ENCODE peak calls at places on chromosome 14, in ten cellular contexts. One of them, this sample, is unnamed.
A peak's percentile ranks its signal among the peaks of the same experiment; 100 is the strongest.

GRCh38 chr14:21923820-21924219 is 250.2 kb upstream of the OR4E1 start:
- DNase-seq in HCT116: no peak
- DNase-seq in heart right ventricle: no peak
- DNase-seq in fibroblast of lung: no peak
- DNase-seq in CD4-positive, alpha-beta memory T cell: peak; percentile 54
- DNase-seq in dorsolateral prefrontal cortex: no peak
- DNase-seq in stomach: no peak
- DNase-seq in adrenal gland: no peak
- DNase-seq in BJ: no peak
- DNase-seq in hepatocyte: no peak
- DNase-seq in this sample: no peak

GRCh38 chr14:21016791-21017190 is 8.1 kb downstream of the NDRG2 start:
- DNase-seq in heart right ventricle: no peak
- DNase-seq in BJ: no peak
- DNase-seq in hepatocyte: no peak
- DNase-seq in dorsolateral prefrontal cortex: no peak
- DNase-seq in CD4-positive, alpha-beta memory T cell: no peak
- DNase-seq in adrenal gland: no peak
- DNase-seq in stomach: no peak
- DNase-seq in fibroblast of lung: no peak
- DNase-seq in HCT116: no peak
- DNase-seq in this sample: no peak

GRCh38 chr14:85087201-85087600 is 442.7 kb upstream of the FLRT2 start:
- DNase-seq in HCT116: no peak
- DNase-seq in stomach: no peak
- DNase-seq in heart right ventricle: no peak
- DNase-seq in BJ: no peak
- DNase-seq in CD4-positive, alpha-beta memory T cell: no peak
- DNase-seq in dorsolateral prefrontal cortex: no peak
- DNase-seq in fibroblast of lung: peak; percentile 14
- DNase-seq in adrenal gland: no peak
- DNase-seq in hepatocyte: no peak
- DNase-seq in this sample: no peak

GRCh38 chr14:95460647-95461478 is 55.6 kb downstream of the SYNE3 start:
- DNase-seq in stomach: no peak
- DNase-seq in fibroblast of lung: peak; percentile 85
- DNase-seq in dorsolateral prefrontal cortex: peak; percentile 80
- DNase-seq in BJ: no peak
- DNase-seq in adrenal gland: no peak
- DNase-seq in HCT116: peak; percentile 37
- DNase-seq in CD4-positive, alpha-beta memory T cell: no peak
- DNase-seq in heart right ventricle: no peak
- DNase-seq in hepatocyte: peak; percentile 50
- DNase-seq in this sample: peak; percentile 58

GRCh38 chr14:44979273-44979672 is 17.3 kb downstream of the TOGARAM1 start:
- DNase-seq in hepatocyte: no peak
- DNase-seq in stomach: no peak
- DNase-seq in heart right ventricle: no peak
- DNase-seq in BJ: no peak
- DNase-seq in CD4-positive, alpha-beta memory T cell: no peak
- DNase-seq in adrenal gland: no peak
- DNase-seq in fibroblast of lung: no peak
- DNase-seq in HCT116: no peak
- DNase-seq in dorsolateral prefrontal cortex: no peak
- DNase-seq in this sample: no peak

GRCh38 chr14:94689218-94689984 is 77.2 kb downstream of the SERPINA3 start:
- DNase-seq in hepatocyte: peak; percentile 87
- DNase-seq in stomach: peak; percentile 68
- DNase-seq in heart right ventricle: peak; percentile 38
- DNase-seq in BJ: no peak
- DNase-seq in fibroblast of lung: peak; percentile 48
- DNase-seq in CD4-positive, alpha-beta memory T cell: peak; percentile 9
- DNase-seq in adrenal gland: peak; percentile 65
- DNase-seq in dorsolateral prefrontal cortex: no peak
- DNase-seq in HCT116: no peak
- DNase-seq in this sample: peak; percentile 48

GRCh38 chr14:63045234-63045611 is at the start of gene KCNH5:
- DNase-seq in hepatocyte: peak; percentile 91
- DNase-seq in stomach: no peak
- DNase-seq in CD4-positive, alpha-beta memory T cell: no peak
- DNase-seq in heart right ventricle: no peak
- DNase-seq in HCT116: no peak
- DNase-seq in adrenal gland: no peak
- DNase-seq in BJ: no peak
- DNase-seq in fibroblast of lung: peak; percentile 60
- DNase-seq in dorsolateral prefrontal cortex: peak; percentile 60
- DNase-seq in this sample: no peak

GRCh38 chr14:49659526-49660455 is 24.7 kb upstream of the DNAAF2 start:
- DNase-seq in BJ: no peak
- DNase-seq in HCT116: no peak
- DNase-seq in dorsolateral prefrontal cortex: no peak
- DNase-seq in stomach: no peak
- DNase-seq in adrenal gland: no peak
- DNase-seq in fibroblast of lung: no peak
- DNase-seq in hepatocyte: no peak
- DNase-seq in CD4-positive, alpha-beta memory T cell: no peak
- DNase-seq in heart right ventricle: no peak
- DNase-seq in this sample: no peak

GRCh38 chr14:69490219-69490918 is 5.8 kb downstream of the PLEKHD1 start:
- DNase-seq in BJ: no peak
- DNase-seq in stomach: no peak
- DNase-seq in CD4-positive, alpha-beta memory T cell: no peak
- DNase-seq in hepatocyte: no peak
- DNase-seq in heart right ventricle: no peak
- DNase-seq in fibroblast of lung: no peak
- DNase-seq in dorsolateral prefrontal cortex: no peak
- DNase-seq in adrenal gland: no peak
- DNase-seq in HCT116: no peak
- DNase-seq in this sample: no peak

DNA sequence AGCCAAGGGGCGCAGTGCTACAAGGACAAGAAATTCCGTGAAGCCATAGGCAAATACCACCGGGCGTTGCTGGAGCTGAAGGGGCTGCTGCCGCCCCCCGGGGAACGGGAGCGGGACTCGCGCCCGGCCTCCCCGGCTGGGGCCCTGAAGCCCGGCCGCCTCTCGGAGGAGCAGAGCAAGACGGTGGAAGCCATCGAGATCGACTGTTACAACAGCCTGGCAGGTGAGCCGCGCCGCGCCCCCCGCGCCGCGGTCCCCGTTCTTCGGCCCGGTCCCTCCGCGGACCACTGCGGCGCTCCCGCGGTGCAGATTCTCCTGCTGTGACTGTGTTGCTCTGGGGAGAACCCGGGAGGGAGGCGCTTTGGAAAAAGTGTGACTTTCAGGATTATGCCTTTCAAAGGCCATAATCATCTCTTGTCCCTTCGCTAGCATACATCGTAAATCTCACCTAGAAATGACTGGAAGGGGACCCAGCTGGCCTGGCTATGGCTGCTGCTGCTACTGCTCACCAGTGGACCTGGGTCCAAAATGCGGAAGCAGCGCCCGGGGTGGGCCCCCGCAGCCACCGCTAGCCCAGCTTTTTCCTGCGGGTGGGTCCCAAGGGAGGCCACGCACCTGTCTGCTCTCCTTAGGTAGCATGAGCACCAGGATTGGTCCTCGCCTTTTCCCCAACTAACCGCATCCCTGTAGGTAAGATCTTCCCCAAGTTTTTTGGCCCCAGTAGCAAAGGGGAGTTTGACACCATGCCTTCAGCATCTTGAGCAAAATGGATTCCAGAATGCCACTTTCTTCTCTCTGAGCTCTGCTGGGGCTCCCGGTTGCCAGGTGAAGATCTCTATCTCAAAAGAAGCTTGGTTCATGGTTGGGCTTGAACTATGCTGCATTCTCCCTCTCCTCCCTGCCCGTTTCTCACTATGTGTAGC is 858 bp downstream of the TTC9 start:
- DNase-seq in hepatocyte: peak; percentile 47
- DNase-seq in stomach: no peak
- DNase-seq in adrenal gland: no peak
- DNase-seq in BJ: no peak
- DNase-seq in CD4-positive, alpha-beta memory T cell: peak; percentile 40
- DNase-seq in fibroblast of lung: no peak
- DNase-seq in HCT116: no peak
- DNase-seq in dorsolateral prefrontal cortex: no peak
- DNase-seq in heart right ventricle: no peak
- DNase-seq in this sample: no peak
- H3K27me3 ChIP-seq in hepatocyte: peaks cover 32% of the 10 kb centered on the region
- H3K27me3 ChIP-seq in stomach: no peaks in the 10 kb centered on the region
- H3K27me3 ChIP-seq in adrenal gland: peaks cover 5% of the 10 kb centered on the region
- H3K27me3 ChIP-seq in BJ: peaks cover 31% of the 10 kb centered on the region
- H3K27me3 ChIP-seq in CD4-positive, alpha-beta memory T cell: no peaks in the 10 kb centered on the region
- H3K27me3 ChIP-seq in fibroblast of lung: peaks cover 34% of the 10 kb centered on the region
- H3K27me3 ChIP-seq in HCT116: no peaks in the 10 kb centered on the region
- H3K27me3 ChIP-seq in dorsolateral prefrontal cortex: no peaks in the 10 kb centered on the region
- H3K27me3 ChIP-seq in heart right ventricle: peaks cover 26% of the 10 kb centered on the region
- H3K27me3 ChIP-seq in this sample: peaks cover 8% of the 10 kb centered on the region

GRCh38 chr14:91929700-91930099 is 17.8 kb downstream of the FBLN5 start:
- DNase-seq in fibroblast of lung: peak; percentile 36
- DNase-seq in hepatocyte: no peak
- DNase-seq in HCT116: no peak
- DNase-seq in adrenal gland: no peak
- DNase-seq in heart right ventricle: no peak
- DNase-seq in CD4-positive, alpha-beta memory T cell: no peak
- DNase-seq in stomach: no peak
- DNase-seq in BJ: peak; percentile 29
- DNase-seq in dorsolateral prefrontal cortex: no peak
- DNase-seq in this sample: no peak
- H3K4me3 ChIP-seq in fibroblast of lung: no peak overlapping the region
- H3K4me3 ChIP-seq in hepatocyte: no peak overlapping the region
- H3K4me3 ChIP-seq in HCT116: no peak overlapping the region
- H3K4me3 ChIP-seq in adrenal gland: no peak overlapping the region
- H3K4me3 ChIP-seq in heart right ventricle: no peak overlapping the region
- H3K4me3 ChIP-seq in CD4-positive, alpha-beta memory T cell: no peak overlapping the region
- H3K4me3 ChIP-seq in stomach: no peak overlapping the region
- H3K4me3 ChIP-seq in BJ: no peak overlapping the region
- H3K4me3 ChIP-seq in dorsolateral prefrontal cortex: no peak overlapping the region
- H3K4me3 ChIP-seq in this sample: no peak overlapping the region

GRCh38 chr14:80133457-80133856 is 77.8 kb downstream of the DIO2 start:
- DNase-seq in hepatocyte: no peak
- DNase-seq in dorsolateral prefrontal cortex: no peak
- DNase-seq in stomach: no peak
- DNase-seq in heart right ventricle: no peak
- DNase-seq in CD4-positive, alpha-beta memory T cell: no peak
- DNase-seq in BJ: no peak
- DNase-seq in HCT116: no peak
- DNase-seq in fibroblast of lung: no peak
- DNase-seq in adrenal gland: no peak
- DNase-seq in this sample: no peak
- H3K27me3 ChIP-seq in hepatocyte: no peaks in the 10 kb centered on the region
- H3K27me3 ChIP-seq in dorsolateral prefrontal cortex: no peaks in the 10 kb centered on the region
- H3K27me3 ChIP-seq in stomach: no peaks in the 10 kb centered on the region
- H3K27me3 ChIP-seq in heart right ventricle: no peaks in the 10 kb centered on the region
- H3K27me3 ChIP-seq in CD4-positive, alpha-beta memory T cell: no peaks in the 10 kb centered on the region
- H3K27me3 ChIP-seq in BJ: no peaks in the 10 kb centered on the region
- H3K27me3 ChIP-seq in HCT116: no peaks in the 10 kb centered on the region
- H3K27me3 ChIP-seq in fibroblast of lung: no peaks in the 10 kb centered on the region
- H3K27me3 ChIP-seq in adrenal gland: no peaks in the 10 kb centered on the region
- H3K27me3 ChIP-seq in this sample: no peaks in the 10 kb centered on the region

DNA sequence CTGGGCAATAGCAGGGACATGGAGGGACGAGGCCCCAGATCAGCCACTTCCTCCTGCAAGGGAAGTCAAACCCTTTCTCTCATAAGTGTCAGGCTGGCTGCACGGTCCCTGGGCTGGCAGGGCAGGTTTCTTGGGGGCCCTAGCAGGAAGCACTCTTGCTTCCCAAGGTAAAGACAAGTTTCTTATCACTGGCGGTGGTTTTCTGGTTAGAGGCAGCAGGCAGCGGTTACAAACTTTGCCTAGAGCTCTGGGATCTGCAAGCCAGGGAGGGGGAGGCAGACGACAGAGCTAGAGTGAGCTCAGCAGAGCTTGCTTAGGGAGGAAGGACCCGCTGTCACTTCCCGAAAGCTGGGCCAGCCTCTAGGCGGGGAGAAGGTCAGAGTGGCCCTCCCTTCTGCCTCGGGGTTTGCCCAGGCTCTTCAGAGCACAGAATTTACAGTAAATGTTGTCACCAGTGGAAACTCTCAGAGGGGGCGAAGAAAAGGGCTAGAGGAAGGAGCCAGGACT is 20.4 kb downstream of the BATF start:
- DNase-seq in dorsolateral prefrontal cortex: no peak
- DNase-seq in HCT116: no peak
- DNase-seq in CD4-positive, alpha-beta memory T cell: peak; percentile 71
- DNase-seq in adrenal gland: peak; percentile 93
- DNase-seq in heart right ventricle: peak; percentile 52
- DNase-seq in fibroblast of lung: peak; percentile 33
- DNase-seq in BJ: no peak
- DNase-seq in hepatocyte: peak; percentile 68
- DNase-seq in stomach: peak; percentile 67
- DNase-seq in this sample: peak; percentile 45
- H3K4me3 ChIP-seq in dorsolateral prefrontal cortex: no peak overlapping the region
- H3K4me3 ChIP-seq in HCT116: no peak overlapping the region
- H3K4me3 ChIP-seq in CD4-positive, alpha-beta memory T cell: peak overlapping the region; percentile 34
- H3K4me3 ChIP-seq in adrenal gland: no peak overlapping the region
- H3K4me3 ChIP-seq in heart right ventricle: no peak overlapping the region
- H3K4me3 ChIP-seq in fibroblast of lung: no peak overlapping the region
- H3K4me3 ChIP-seq in BJ: no peak overlapping the region
- H3K4me3 ChIP-seq in hepatocyte: no peak overlapping the region
- H3K4me3 ChIP-seq in stomach: no peak overlapping the region
- H3K4me3 ChIP-seq in this sample: no peak overlapping the region

GRCh38 chr14:104054222-104054905 is 31.1 kb upstream of the ASPG start:
- DNase-seq in adrenal gland: no peak
- DNase-seq in dorsolateral prefrontal cortex: no peak
- DNase-seq in heart right ventricle: no peak
- DNase-seq in fibroblast of lung: no peak
- DNase-seq in stomach: no peak
- DNase-seq in hepatocyte: no peak
- DNase-seq in CD4-positive, alpha-beta memory T cell: no peak
- DNase-seq in BJ: no peak
- DNase-seq in HCT116: no peak
- DNase-seq in this sample: no peak

GRCh38 chr14:104048758-104049496 is 36.6 kb upstream of the ASPG start:
- DNase-seq in heart right ventricle: no peak
- DNase-seq in CD4-positive, alpha-beta memory T cell: no peak
- DNase-seq in adrenal gland: peak; percentile 24
- DNase-seq in dorsolateral prefrontal cortex: no peak
- DNase-seq in fibroblast of lung: peak; percentile 70
- DNase-seq in BJ: no peak
- DNase-seq in stomach: no peak
- DNase-seq in HCT116: no peak
- DNase-seq in hepatocyte: peak; percentile 57
- DNase-seq in this sample: no peak

GRCh38 chr14:104051092-104051813 is 34.2 kb upstream of the ASPG start:
- DNase-seq in hepatocyte: no peak
- DNase-seq in HCT116: no peak
- DNase-seq in BJ: no peak
- DNase-seq in heart right ventricle: no peak
- DNase-seq in fibroblast of lung: no peak
- DNase-seq in CD4-positive, alpha-beta memory T cell: no peak
- DNase-seq in dorsolateral prefrontal cortex: no peak
- DNase-seq in stomach: no peak
- DNase-seq in adrenal gland: no peak
- DNase-seq in this sample: no peak

GRCh38 chr14:104047761-104048160 is 37.7 kb upstream of the ASPG start:
- DNase-seq in dorsolateral prefrontal cortex: no peak
- DNase-seq in CD4-positive, alpha-beta memory T cell: no peak
- DNase-seq in fibroblast of lung: no peak
- DNase-seq in heart right ventricle: no peak
- DNase-seq in HCT116: no peak
- DNase-seq in stomach: no peak
- DNase-seq in hepatocyte: no peak
- DNase-seq in adrenal gland: no peak
- DNase-seq in BJ: no peak
- DNase-seq in this sample: no peak

GRCh38 chr14:104049576-104050240 is 35.8 kb upstream of the ASPG start:
- DNase-seq in BJ: no peak
- DNase-seq in fibroblast of lung: no peak
- DNase-seq in HCT116: no peak
- DNase-seq in hepatocyte: no peak
- DNase-seq in stomach: no peak
- DNase-seq in CD4-positive, alpha-beta memory T cell: no peak
- DNase-seq in heart right ventricle: no peak
- DNase-seq in dorsolateral prefrontal cortex: no peak
- DNase-seq in adrenal gland: no peak
- DNase-seq in this sample: no peak
- H3K27me3 ChIP-seq in BJ: peaks cover 1% of the 10 kb centered on the region
- H3K27me3 ChIP-seq in fibroblast of lung: no peaks in the 10 kb centered on the region
- H3K27me3 ChIP-seq in HCT116: no peaks in the 10 kb centered on the region
- H3K27me3 ChIP-seq in hepatocyte: no peaks in the 10 kb centered on the region
- H3K27me3 ChIP-seq in stomach: no peaks in the 10 kb centered on the region
- H3K27me3 ChIP-seq in CD4-positive, alpha-beta memory T cell: no peaks in the 10 kb centered on the region
- H3K27me3 ChIP-seq in heart right ventricle: no peaks in the 10 kb centered on the region
- H3K27me3 ChIP-seq in dorsolateral prefrontal cortex: no peaks in the 10 kb centered on the region
- H3K27me3 ChIP-seq in adrenal gland: no peaks in the 10 kb centered on the region
- H3K27me3 ChIP-seq in this sample: no peaks in the 10 kb centered on the region